ENCODE peak calls at places on chromosome 17, in four cellular contexts. Q is brain microvascular endothelial cell, Z is GM23338, E is fibroblast of villous mesenchyme. B is an unnamed sample.
A peak's percentile ranks its signal among the peaks of the same experiment; 100 is the strongest.

GRCh38 chr17:35849469-35850348 is 19.0 kb downstream of the HEATR9 start:
- DNase-seq in E (peak; percentile 74), Q (peak; percentile 75), Z (peak; percentile 89), B (peak; percentile 27)

GRCh38 chr17:322006-322780 is 30.4 kb downstream of the RPH3AL start:
- DNase-seq in Q (no peak), Z (no peak), E (no peak), B (no peak)

GRCh38 chr17:72901098-72901497 is 191.4 kb downstream of the SLC39A11 start:
- DNase-seq in Q (no peak), Z (peak; percentile 20), E (no peak), B (no peak)

GRCh38 chr17:44222112-44222869 is 2.8 kb upstream of the UBTF start:
- DNase-seq in Q (peak; percentile 59), Z (peak; percentile 86), E (peak; percentile 79), B (no peak)

GRCh38 chr17:17140590-17140980 is 65.5 kb downstream of the PLD6 start:
- DNase-seq in Z (no peak), E (peak; percentile 40), Q (peak; percentile 78), B (peak; percentile 24)

GRCh38 chr17:80671039-80671822 is 126.6 kb downstream of the RPTOR start:
- DNase-seq in Q (no peak), E (no peak), Z (no peak), B (no peak)

GRCh38 chr17:497587-498034 is 145.0 kb upstream of the RPH3AL start:
- DNase-seq in Q (no peak), Z (no peak), E (no peak), B (no peak)

GRCh38 chr17:66625321-66625767 is 209.6 kb upstream of the CACNG5 start:
- DNase-seq in E (peak; percentile 46), Q (no peak), Z (peak; percentile 62), B (no peak)

GRCh38 chr17:44971776-44972483 is 3.8 kb upstream of the C1QL1 start:
- DNase-seq in E (peak; percentile 19), Z (peak; percentile 77), Q (peak; percentile 49), B (no peak)

GRCh38 chr17:45296003-45296832 is 20.6 kb downstream of the MAP3K14 start:
- DNase-seq in Q (no peak), Z (no peak), E (no peak), B (no peak)

GRCh38 chr17:79793924-79794304 is 3.0 kb downstream of the CBX8 start:
- DNase-seq in Q (no peak), E (no peak), Z (peak; percentile 85), B (no peak)

GRCh38 chr17:34709108-34709779 is 129.9 kb downstream of the TMEM132E start:
- DNase-seq in Z (no peak), E (no peak), Q (no peak), B (no peak)

GRCh38 chr17:42980766-42981397 is 517 bp downstream of the RUNDC1 start:
- DNase-seq in E (peak; percentile 52), Q (peak; percentile 54), Z (peak; percentile 82), B (no peak)

GRCh38 chr17:50037321-50038107 is 18.4 kb upstream of the ITGA3 start:
- DNase-seq in Z (no peak), Q (peak; percentile 62), E (peak; percentile 84), B (no peak)

GRCh38 chr17:7969434-7969833 is 33.0 kb upstream of the GUCY2D start:
- DNase-seq in E (peak; percentile 50), Q (no peak), Z (no peak), B (no peak)

GRCh38 chr17:29625037-29625750 is 2.5 kb upstream of the CORO6 start:
- DNase-seq in Q (no peak), Z (peak; percentile 75), E (peak; percentile 22), B (no peak)

GRCh38 chr17:7579839-7580630 is 597 bp downstream of the CD68 start:
- DNase-seq in E (no peak), Q (no peak), Z (no peak), B (no peak)

GRCh38 chr17:75898791-75899190 is 2.0 kb upstream of the TRIM65 start:
- DNase-seq in Q (no peak), Z (no peak), E (no peak), B (no peak)

GRCh38 chr17:5418858-5419355 is 555 bp downstream of the NUP88 start:
- DNase-seq in E (peak; percentile 55), Z (peak; percentile 58), Q (peak; percentile 35), B (no peak)

GRCh38 chr17:80513201-80513600 is 31.4 kb upstream of the RPTOR start:
- DNase-seq in Q (no peak), Z (no peak), E (no peak), B (no peak)

GRCh38 chr17:34156741-34157589 is 98.1 kb upstream of the CCL2 start:
- DNase-seq in Q (no peak), E (no peak), Z (no peak), B (no peak)

GRCh38 chr17:75096082-75096625 is 8.4 kb downstream of the SLC16A5 start:
- DNase-seq in Z (peak; percentile 57), Q (peak; percentile 41), E (peak; percentile 76), B (peak; percentile 84)

GRCh38 chr17:41695134-41695661 is 6.5 kb downstream of the EIF1 start:
- DNase-seq in E (no peak), Z (no peak), Q (no peak), B (no peak)

GRCh38 chr17:80967404-80967872 is 24.2 kb upstream of the CHMP6 start:
- DNase-seq in Q (no peak), E (no peak), Z (no peak), B (no peak)

GRCh38 chr17:47235923-47236322 is 17.7 kb upstream of the ITGB3 start:
- DNase-seq in Z (no peak), E (no peak), Q (no peak), B (no peak)

GRCh38 chr17:354651-355556 is 2.3 kb upstream of the RPH3AL start:
- DNase-seq in E (no peak), Z (no peak), Q (no peak), B (no peak)

GRCh38 chr17:9890124-9890523 is 14.9 kb downstream of the RCVRN start:
- DNase-seq in E (peak; percentile 57), Q (no peak), Z (peak; percentile 88), B (no peak)

GRCh38 chr17:36629970-36630369 is 28.6 kb downstream of the MRM1 start:
- DNase-seq in Z (no peak), Q (no peak), E (no peak), B (no peak)

GRCh38 chr17:27608330-27609230 is 22.4 kb upstream of the LGALS9 start:
- DNase-seq in E (no peak), Z (no peak), Q (no peak), B (no peak)

GRCh38 chr17:69406906-69407305 is 7.6 kb upstream of the MAP2K6 start:
- DNase-seq in Q (no peak), Z (no peak), E (peak; percentile 17), B (no peak)

GRCh38 chr17:28705728-28706334 is 5.9 kb downstream of the PROCA1 start:
- DNase-seq in E (no peak), Q (no peak), Z (no peak), B (no peak)

GRCh38 chr17:64005734-64006167 is 7.6 kb downstream of the PRR29 start:
- DNase-seq in E (no peak), Q (no peak), Z (no peak), B (no peak)

GRCh38 chr17:77560417-77560816 is 398.1 kb upstream of the TNRC6C start:
- DNase-seq in Q (no peak), Z (no peak), E (no peak), B (no peak)
- TF ChIP-seq CTCF in Q (no peak), Z (no peak), E (no peak), B (no peak)

GRCh38 chr17:61168506-61168905 is 231.1 kb upstream of the TBX2 start:
- DNase-seq in Q (peak; percentile 20), Z (no peak), E (no peak), B (peak; percentile 34)
- TF ChIP-seq CTCF in Q (no peak), Z (no peak), E (no peak), B (no peak)

DNA sequence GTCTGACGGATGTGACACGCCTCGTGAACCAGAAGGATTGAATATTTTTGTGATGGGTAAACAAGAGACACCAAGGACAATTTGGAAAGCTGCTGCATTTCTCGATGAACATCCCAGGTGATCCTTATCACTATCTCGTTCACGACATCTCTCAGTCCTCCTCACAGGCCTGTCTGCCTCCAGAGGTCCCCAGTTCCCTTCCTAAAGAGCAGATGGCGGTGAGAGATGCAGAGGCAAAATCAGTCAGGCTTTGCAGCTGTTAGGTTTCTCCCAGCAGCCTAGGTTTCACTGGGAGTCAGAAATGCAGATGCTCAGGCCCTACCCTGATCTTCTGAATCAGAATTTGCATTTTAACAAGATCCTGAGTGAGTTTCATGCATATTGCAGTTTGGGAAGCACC is 23.6 kb downstream of the SCPEP1 start:
- DNase-seq in E (no peak), Z (peak; percentile 30), Q (no peak), B (no peak)
- TF ChIP-seq CTCF in E (no peak), Z (peak; percentile 70), Q (no peak), B (no peak)

DNA sequence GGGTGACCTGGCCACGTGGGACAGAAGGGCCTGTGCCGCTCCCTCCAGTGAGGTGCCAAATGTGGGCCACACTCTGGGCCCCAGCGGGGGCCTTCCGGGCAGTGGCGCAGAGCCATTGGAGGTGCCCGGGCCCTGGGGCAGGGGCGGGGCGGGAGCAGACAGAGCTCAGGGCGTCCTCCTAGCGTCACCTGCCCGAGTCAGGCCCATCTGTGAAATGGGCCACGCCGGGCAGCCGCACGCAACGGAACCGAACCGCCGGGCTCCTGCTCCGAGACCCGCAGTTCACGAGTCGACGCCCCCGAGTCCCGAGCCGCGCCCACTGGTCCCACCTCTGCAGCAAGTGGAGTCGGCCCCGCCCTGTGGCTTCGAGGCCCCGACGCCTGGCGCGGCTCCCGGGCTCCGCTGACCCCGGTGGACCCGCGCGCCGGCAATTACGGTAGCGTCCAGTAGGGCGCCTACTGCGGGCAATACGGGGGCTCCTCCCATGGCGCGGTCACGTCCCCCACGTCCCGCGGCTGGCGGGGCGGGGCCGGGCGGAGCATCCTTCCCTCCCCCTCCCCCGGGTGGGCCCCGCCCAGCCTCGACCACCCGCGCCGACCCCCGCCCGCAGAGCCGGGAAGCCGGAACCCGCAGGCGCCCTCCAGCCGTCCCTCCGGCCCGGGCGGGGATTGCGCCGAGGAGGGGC is 1.9 kb downstream of the SLC16A3 start:
- DNase-seq in Q (peak; percentile 64), E (peak; percentile 91), Z (peak; percentile 85), B (no peak)
- TF ChIP-seq CTCF in Q (peak; percentile 50), E (peak; percentile 47), Z (peak; percentile 12), B (peak; percentile 29)

GRCh38 chr17:71455219-71455618 is 665.6 kb upstream of the SOX9 start:
- DNase-seq in Q (no peak), E (no peak), Z (no peak), B (no peak)

GRCh38 chr17:71464241-71464640 is 656.6 kb upstream of the SOX9 start:
- DNase-seq in Q (no peak), E (no peak), Z (no peak), B (no peak)

GRCh38 chr17:71458322-71458721 is 662.5 kb upstream of the SOX9 start:
- DNase-seq in Q (peak; percentile 47), E (no peak), Z (no peak), B (no peak)

GRCh38 chr17:71461504-71462197 is 659.2 kb upstream of the SOX9 start:
- DNase-seq in E (no peak), Z (no peak), Q (no peak), B (no peak)

GRCh38 chr17:71460943-71461342 is 659.9 kb upstream of the SOX9 start:
- DNase-seq in E (peak; percentile 44), Z (peak; percentile 62), Q (peak; percentile 61), B (no peak)
- TF ChIP-seq CTCF in E (peak; percentile 52), Z (peak; percentile 56), Q (peak; percentile 71), B (peak; percentile 55)

GRCh38 chr17:15456972-15457722 is 10.3 kb downstream of the CDRT4 start:
- DNase-seq in E (peak; percentile 87), Z (no peak), Q (peak; percentile 37), B (peak; percentile 62)
- TF ChIP-seq CTCF in E (peak; percentile 53), Z (no peak), Q (peak; percentile 58), B (peak; percentile 57)